ENCODE peak calls at places on chromosomes 2 and 18, in nine cellular contexts. X is activated T-helper 1 cell treated with anti-CD3 and anti-CD28 coated beads, Interleukin-12 subunit alpha, Interleukin-12 subunit beta, Interleukin-2, Interleukin-4 antibody, amounts not matched to agents 30 ng/mL and 10 ng/mL and 1 ng/mL, durations not matched to agents 14 hours and 24 hours and 36 hours; W is NCI-H460; K is GM03348; T is non-pigmented ciliary epithelial cell; U is GM12892; Q is astrocyte of the spinal cord; R is dermis microvascular lymphatic vessel endothelial cell; V is NCI-H1694. J is an unnamed sample.

GRCh38 chr2:207121784-207122183 is 44.0 kb downstream of the KLF7 start:
- DNase-seq in V (no peak), W (no peak), T (no peak), R (no peak), K (peak), X (no peak), Q (peak), U (no peak), J (no peak)

GRCh38 chr2:120177011-120177621 is 46.1 kb downstream of the TMEM185B start:
- DNase-seq in V (no peak), R (no peak), T (no peak), X (peak), W (no peak), K (no peak), U (peak), Q (no peak), J (peak)

GRCh38 chr2:6937157-6937556 is 19.9 kb downstream of the RNF144A start:
- DNase-seq in U (no peak), R (no peak), K (no peak), Q (no peak), V (no peak), X (no peak), T (no peak), W (no peak), J (no peak)

GRCh38 chr2:98160574-98160973 is 73.6 kb downstream of the VWA3B start:
- DNase-seq in V (no peak), T (no peak), K (no peak), Q (no peak), X (no peak), U (no peak), R (no peak), W (no peak), J (no peak)

GRCh38 chr18:34998677-34999076 is 42.5 kb upstream of the MAPRE2 start:
- DNase-seq in T (no peak), U (no peak), X (no peak), V (no peak), Q (no peak), W (no peak), K (no peak), R (no peak), J (no peak)

GRCh38 chr2:181077128-181077709 is 96.8 kb downstream of the UBE2E3 start:
- DNase-seq in V (peak), Q (peak), T (no peak), W (peak), R (peak), U (no peak), K (peak), X (no peak), J (no peak)

GRCh38 chr18:45359275-45360009 is 255.8 kb upstream of the SLC14A2 start:
- DNase-seq in T (no peak), X (no peak), U (no peak), Q (no peak), V (no peak), W (no peak), K (no peak), R (no peak), J (no peak)

GRCh38 chr2:233925402-233925801 is 8.2 kb downstream of the TRPM8 start:
- DNase-seq in K (no peak), T (no peak), Q (no peak), U (no peak), R (no peak), V (no peak), X (no peak), W (no peak), J (no peak)

GRCh38 chr2:105802587-105802986 is 57.9 kb downstream of the NCK2 start:
- DNase-seq in W (no peak), T (no peak), U (no peak), K (no peak), V (no peak), X (peak), Q (no peak), R (no peak), J (no peak)

GRCh38 chr2:42929985-42930581 is 137.7 kb upstream of the HAAO start:
- DNase-seq in U (no peak), Q (peak), X (no peak), V (no peak), K (peak), W (no peak), R (no peak), T (no peak), J (no peak)

GRCh38 chr2:1854747-1855146 is 110.4 kb upstream of the PXDN start:
- DNase-seq in X (no peak), Q (peak), K (peak), V (peak), W (peak), U (no peak), R (peak), T (peak), J (no peak)

GRCh38 chr18:36593641-36594040 is 235.2 kb downstream of the TPGS2 start:
- DNase-seq in X (no peak), Q (no peak), T (no peak), R (no peak), K (no peak), V (no peak), W (no peak), U (no peak), J (no peak)

GRCh38 chr2:27435628-27436027 is 6.6 kb upstream of the KRTCAP3 start:
- DNase-seq in U (no peak), Q (no peak), X (no peak), V (no peak), W (no peak), T (no peak), R (no peak), K (no peak), J (no peak)